ENCODE peak calls at places on chromosomes 4 and X, in four cellular contexts. V is HepG2, R is H1, K is GM12878. G is an unnamed sample.

GRCh38 chrX:68681443-68681941 is 34.0 kb downstream of the STARD8 start:
- DNase-seq in K (peak), V (no peak), R (no peak), G (no peak)

GRCh38 chrX:41137589-41137988 is 52.3 kb downstream of the USP9X start:
- DNase-seq in V (no peak), R (no peak), K (no peak), G (no peak)

GRCh38 chr4:84631573-84631972 is 48.6 kb downstream of the CDS1 start:
- DNase-seq in V (no peak), K (no peak), R (no peak), G (no peak)

GRCh38 chr4:2507855-2508254 is 28.6 kb upstream of the FAM193A start:
- DNase-seq in V (no peak), K (no peak), R (no peak), G (no peak)

GRCh38 chrX:97740044-97740443 is 856.3 kb downstream of the RPA4 start:
- DNase-seq in V (no peak), K (no peak), R (no peak), G (no peak)

GRCh38 chr4:121018543-121018942 is 53.8 kb downstream of the NDNF start:
- DNase-seq in K (no peak), R (no peak), V (no peak), G (no peak)

GRCh38 chrX:66004928-66005831 is 34.7 kb downstream of the VSIG4 start:
- DNase-seq in R (no peak), V (no peak), K (no peak), G (peak)

GRCh38 chr4:163651761-163652160 is 157.3 kb downstream of the TMA16 start:
- DNase-seq in V (no peak), K (no peak), R (no peak), G (peak)

GRCh38 chr4:52051615-52052474 is 741 bp downstream of the SPATA18 start:
- DNase-seq in R (peak), K (no peak), V (peak), G (no peak)

GRCh38 chrX:46710425-46710824 is 48.5 kb downstream of the SLC9A7 start:
- DNase-seq in V (peak), R (no peak), K (no peak), G (no peak)

GRCh38 chr4:7771541-7772507 is 167.8 kb downstream of the AFAP1 start:
- DNase-seq in V (no peak), R (no peak), K (peak), G (no peak)

GRCh38 chr4:7769936-7770674 is 169.6 kb downstream of the AFAP1 start:
- DNase-seq in K (no peak), R (no peak), V (peak), G (no peak)

GRCh38 chr4:7770675-7771050 is 169.0 kb downstream of the AFAP1 start:
- DNase-seq in K (no peak), R (no peak), V (no peak), G (no peak)

GRCh38 chr4:7769308-7769841 is 170.3 kb downstream of the AFAP1 start:
- DNase-seq in R (no peak), K (no peak), V (no peak), G (no peak)

GRCh38 chr4:7771056-7771455 is 168.6 kb downstream of the AFAP1 start:
- DNase-seq in V (no peak), K (no peak), R (no peak), G (no peak)
- TF ChIP-seq ATF2 in V (no peak), K (no peak), R (no peak), G (no peak)

DNA sequence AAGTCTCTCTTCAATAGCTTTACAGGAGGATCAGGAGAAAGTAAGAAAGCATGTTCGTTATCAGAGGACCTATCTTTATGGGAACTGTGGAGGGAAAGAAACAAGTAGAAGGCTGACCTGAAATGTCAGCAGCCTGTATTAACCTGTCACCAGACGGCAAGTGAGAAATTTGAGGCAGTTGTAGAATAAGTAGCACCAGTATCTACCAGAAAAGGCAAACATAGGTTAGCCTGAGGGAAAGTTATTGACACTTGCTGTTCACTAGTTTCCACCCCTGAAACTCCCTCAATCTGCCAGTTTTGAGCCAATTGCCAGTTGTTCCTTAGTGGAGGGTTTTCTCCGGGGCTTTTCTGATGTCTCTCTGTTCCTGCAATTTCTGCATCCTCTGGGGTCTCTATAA is 36.4 kb downstream of the ZNF81 start:
- DNase-seq in K (no peak), V (no peak), R (no peak), G (no peak)
- TF ChIP-seq CBX5 in K (no peak), V (no peak), R (no peak), G (no peak)

DNA sequence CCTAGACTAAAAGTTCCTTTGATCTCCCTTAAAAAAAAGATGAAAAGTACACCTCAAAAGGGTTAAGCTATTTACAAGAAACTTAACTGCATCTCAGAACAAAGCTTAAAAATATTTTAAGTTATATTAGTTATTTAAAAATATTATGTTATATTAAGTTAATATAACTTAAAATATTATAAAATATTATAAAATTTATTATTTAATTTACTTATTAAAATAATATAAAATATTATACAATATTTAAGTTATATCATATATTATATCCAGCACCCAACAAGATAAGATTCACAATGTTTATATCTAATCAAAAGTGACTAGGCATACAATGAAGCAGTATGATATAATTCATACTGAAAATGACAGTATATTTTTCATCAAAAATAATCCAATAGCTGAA is 296.9 kb downstream of the DCHS2 start:
- DNase-seq in V (no peak), R (no peak), K (no peak), G (no peak)
- TF ChIP-seq ATF2 in V (no peak), R (no peak), K (no peak), G (no peak)

GRCh38 chrX:1507511-1508463 is 29.2 kb downstream of the P2RY8 start:
- DNase-seq in V (no peak), R (no peak), K (peak), G (no peak)
- TF ChIP-seq CBX5 in V (no peak), R (no peak), K (peak), G (no peak)

GRCh38 chr4:119151161-119151560 is 15.5 kb downstream of the MYOZ2 start:
- DNase-seq in R (no peak), K (no peak), V (no peak), G (no peak)
- TF ChIP-seq ATF2 in R (no peak), K (no peak), V (no peak), G (no peak)

DNA sequence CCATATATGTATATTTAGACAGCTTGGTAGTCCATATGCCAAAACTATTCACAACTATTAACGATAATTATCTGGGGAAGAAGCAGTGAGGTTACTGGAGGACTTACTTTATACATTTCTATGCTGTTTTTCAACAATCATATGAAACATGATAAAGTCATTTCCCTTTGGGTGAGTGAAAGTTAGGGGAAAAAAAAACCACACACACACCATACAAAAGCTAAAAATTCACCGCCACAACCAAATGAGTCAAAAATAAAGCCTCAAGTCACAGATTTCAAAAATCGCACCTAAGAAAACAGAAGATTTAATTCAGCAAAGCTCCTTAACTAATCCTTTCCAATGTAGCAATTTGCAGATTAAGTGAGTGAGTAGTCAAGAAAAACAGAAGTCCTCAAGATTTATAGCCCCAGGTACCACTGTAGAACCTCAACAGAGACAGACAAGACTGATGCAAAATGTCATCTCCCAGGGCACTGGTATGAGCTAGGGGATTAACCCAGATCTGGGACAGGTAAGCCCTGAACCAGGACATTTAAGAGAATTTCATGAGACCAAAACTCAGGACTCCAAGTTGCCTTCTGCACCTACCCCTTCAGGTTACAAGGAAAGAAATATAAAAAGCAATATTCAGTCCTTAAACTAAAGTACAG is 35.1 kb downstream of the SYTL4 start:
- DNase-seq in K (no peak), R (no peak), V (no peak), G (no peak)
- TF ChIP-seq CBX5 in K (no peak), R (no peak), V (no peak), G (no peak)